ENCODE peak calls at places on chromosomes 5 and 9, in ten cellular contexts. L is vagina, P is spleen, J is endothelial cell of umbilical vein, X is adrenal gland, Z is transverse colon, V is ovary, G is body of pancreas, C is GM12891, E is K562. A is an unnamed sample.
A peak's percentile ranks its signal among the peaks of the same experiment; 100 is the strongest.

GRCh38 chr5:139391570-139392323 is 2.0 kb upstream of the MZB1 start:
- DNase-seq in J (no peak), G (no peak), E (no peak), C (no peak), X (no peak), V (no peak), L (peak; percentile 94), Z (peak; percentile 71), P (no peak), A (peak; percentile 69)

GRCh38 chr9:11708899-11709298 is 984.3 kb upstream of the TYRP1 start:
- DNase-seq in Z (no peak), L (no peak), X (no peak), C (no peak), E (no peak), V (no peak), G (no peak), P (no peak), J (no peak), A (no peak)

GRCh38 chr5:175681975-175682354 is 24.1 kb downstream of the HRH2 start:
- DNase-seq in V (no peak), L (no peak), X (no peak), G (no peak), E (no peak), Z (no peak), C (no peak), P (peak; percentile 42), J (no peak), A (no peak)

GRCh38 chr9:2276296-2276695 is 261.1 kb downstream of the SMARCA2 start:
- DNase-seq in C (no peak), J (no peak), X (no peak), P (no peak), E (no peak), G (no peak), Z (no peak), V (no peak), L (no peak), A (no peak)

GRCh38 chr5:179819296-179820126 is 1.2 kb upstream of the SQSTM1 start:
- DNase-seq in G (peak; percentile 83), J (peak; percentile 83), C (no peak), L (no peak), V (peak; percentile 82), Z (peak; percentile 77), X (peak; percentile 92), E (peak; percentile 86), P (peak; percentile 93), A (peak; percentile 85)

GRCh38 chr5:125004009-125004408 is 257.6 kb upstream of the ZNF608 start:
- DNase-seq in C (no peak), Z (no peak), J (no peak), L (no peak), E (no peak), V (no peak), X (no peak), G (no peak), P (no peak), A (no peak)

GRCh38 chr9:37922391-37923120 is 18.6 kb upstream of the SLC25A51 start:
- DNase-seq in C (no peak), E (no peak), P (peak; percentile 59), V (peak; percentile 17), J (no peak), G (no peak), X (no peak), Z (no peak), L (no peak), A (no peak)

GRCh38 chr5:9455826-9456434 is 89.9 kb downstream of the SEMA5A start:
- DNase-seq in G (no peak), Z (no peak), L (no peak), V (no peak), C (no peak), J (no peak), E (no peak), X (no peak), P (no peak), A (no peak)

GRCh38 chr5:112109331-112109993 is 309.6 kb downstream of the EPB41L4A start:
- DNase-seq in G (peak; percentile 75), J (no peak), E (peak; percentile 1), X (peak; percentile 32), C (no peak), V (peak; percentile 30), Z (no peak), L (no peak), P (no peak), A (no peak)

GRCh38 chr5:30581198-30581925 is 612.1 kb upstream of the CDH6 start:
- DNase-seq in J (no peak), Z (no peak), G (no peak), V (no peak), E (no peak), C (no peak), P (no peak), L (no peak), X (no peak), A (no peak)

GRCh38 chr9:137429974-137430722 is 7.0 kb downstream of the NOXA1 start:
- DNase-seq in Z (peak; percentile 82), J (no peak), V (peak; percentile 68), E (peak; percentile 79), P (peak; percentile 81), L (no peak), C (peak; percentile 79), G (peak; percentile 22), X (no peak), A (no peak)

GRCh38 chr5:52007230-52007858 is 624.1 kb downstream of the ISL1 start:
- DNase-seq in G (no peak), V (no peak), C (no peak), X (no peak), E (peak; percentile 10), L (no peak), Z (no peak), P (no peak), J (peak; percentile 48), A (peak; percentile 1)

GRCh38 chr5:136209346-136209910 is 16.5 kb upstream of the SMIM32 start:
- DNase-seq in G (no peak), X (no peak), C (no peak), Z (no peak), J (no peak), V (no peak), E (no peak), L (no peak), P (peak; percentile 65), A (no peak)

DNA sequence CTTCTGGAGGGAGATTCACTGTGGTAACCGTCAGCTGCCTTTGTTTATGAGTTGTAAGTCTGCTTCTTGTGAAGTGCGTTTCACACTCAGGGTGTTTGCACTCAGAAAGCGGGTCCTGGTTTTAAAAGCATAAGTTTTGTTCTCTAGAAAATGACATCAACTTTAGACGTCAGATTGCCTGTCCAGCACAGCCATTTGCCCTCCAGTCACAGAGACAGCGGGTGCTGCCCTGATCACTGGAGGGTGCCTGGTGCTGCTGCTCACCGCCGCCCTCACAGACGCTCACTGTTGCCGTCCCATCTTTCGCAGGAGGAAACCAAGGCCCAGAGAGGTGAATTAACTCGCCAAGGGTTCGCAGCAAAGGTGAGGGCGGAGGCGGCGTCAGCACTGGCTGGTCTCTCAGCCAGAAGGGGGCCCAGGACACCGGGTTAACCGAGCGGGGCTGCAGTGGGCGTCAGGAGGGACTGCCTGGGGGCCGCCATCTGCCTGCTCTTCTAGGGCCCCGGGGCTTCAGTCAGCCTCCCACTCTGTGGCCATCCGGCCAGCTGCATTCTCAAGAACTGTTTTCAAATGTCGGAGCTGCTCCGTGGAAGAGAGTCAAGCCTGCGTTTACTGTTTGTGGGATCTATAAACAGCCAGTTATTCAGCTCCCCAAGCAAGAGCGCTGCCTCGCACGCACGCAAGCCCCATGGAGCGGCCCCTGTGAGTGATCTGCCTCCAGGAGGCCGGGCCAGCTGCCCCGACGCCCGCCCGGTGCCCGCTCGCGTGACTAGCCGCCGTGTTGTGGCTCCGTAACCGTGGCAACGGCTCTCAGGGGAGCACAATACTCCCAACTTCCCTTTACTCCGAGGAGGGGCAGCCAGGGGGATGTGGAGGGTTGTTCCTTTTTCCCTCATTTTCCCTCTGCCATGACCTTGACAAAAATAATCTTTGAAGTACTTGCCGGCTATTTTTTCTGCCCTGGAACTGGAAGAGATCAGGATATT is 43.4 kb upstream of the EXOC3 start:
- DNase-seq in L (peak; percentile 70), X (peak; percentile 85), P (peak; percentile 95), Z (peak; percentile 71), V (peak; percentile 96), E (no peak), J (peak; percentile 96), C (peak; percentile 77), G (peak; percentile 69), A (no peak)
- TF ChIP-seq POLR2A in L (no peak), X (no peak), P (no peak), Z (peak; percentile 17), V (peak; percentile 5), E (no peak), J (no peak), C (peak; percentile 27), G (no peak), A (no peak)

DNA sequence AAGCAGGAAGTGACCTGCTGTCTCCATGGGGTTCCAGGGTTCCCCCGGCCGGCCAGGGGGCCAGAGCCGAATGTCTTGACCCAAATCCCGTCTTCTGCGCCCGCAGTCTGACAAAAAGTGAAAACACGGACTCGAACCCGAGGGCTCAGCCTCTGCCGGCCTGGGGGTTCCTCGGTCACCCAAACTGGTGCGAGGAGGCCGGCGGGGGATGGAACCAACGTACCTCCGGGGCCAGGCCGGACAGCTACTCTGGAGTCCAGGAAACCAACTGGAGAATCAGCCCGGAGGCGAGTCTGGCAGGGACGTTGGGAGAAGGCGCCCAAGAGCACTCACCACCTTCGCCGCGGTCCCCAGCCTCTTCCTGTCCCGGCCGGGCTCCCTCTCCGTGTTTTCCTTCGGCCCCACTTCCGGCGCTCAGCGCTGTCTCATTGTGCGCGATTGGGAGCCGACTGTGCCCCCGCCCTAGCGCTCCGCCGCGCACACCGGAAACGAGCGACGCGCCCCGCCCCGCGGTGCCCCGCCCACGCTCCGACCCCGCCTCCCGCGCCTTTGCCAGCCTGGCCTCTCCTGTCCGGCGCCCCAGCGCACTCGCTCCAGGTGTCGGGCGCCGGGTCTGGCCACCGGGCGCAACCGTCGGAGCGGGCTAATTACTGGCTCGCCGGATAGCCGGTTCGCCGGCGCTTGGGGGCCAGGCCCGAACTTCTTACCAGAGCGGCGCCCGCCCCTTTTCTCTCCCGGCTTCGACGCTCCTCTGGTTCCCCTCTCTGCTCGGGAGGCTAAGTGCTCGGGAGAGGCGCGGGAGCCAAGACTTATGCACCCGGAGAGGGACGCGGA is at the start of gene TUT7:
- DNase-seq in P (peak; percentile 99), Z (peak; percentile 97), J (peak; percentile 95), V (peak; percentile 98), G (peak; percentile 96), X (peak; percentile 96), C (peak; percentile 84), L (peak; percentile 97), E (peak; percentile 93), A (peak; percentile 96)
- TF ChIP-seq POLR2A in P (peak; percentile 59), Z (peak; percentile 85), J (peak; percentile 82), V (peak; percentile 77), G (peak; percentile 92), X (peak; percentile 88), C (peak; percentile 72), L (peak; percentile 77), E (peak; percentile 73), A (peak; percentile 64)

GRCh38 chr9:78288214-78288892 is 8.6 kb upstream of the PSAT1 start:
- DNase-seq in G (no peak), J (no peak), L (no peak), P (no peak), V (no peak), X (no peak), C (no peak), Z (no peak), E (no peak), A (no peak)
- TF ChIP-seq POLR2A in G (no peak), J (no peak), L (no peak), P (no peak), V (no peak), X (no peak), C (no peak), Z (no peak), E (no peak), A (no peak)

DNA sequence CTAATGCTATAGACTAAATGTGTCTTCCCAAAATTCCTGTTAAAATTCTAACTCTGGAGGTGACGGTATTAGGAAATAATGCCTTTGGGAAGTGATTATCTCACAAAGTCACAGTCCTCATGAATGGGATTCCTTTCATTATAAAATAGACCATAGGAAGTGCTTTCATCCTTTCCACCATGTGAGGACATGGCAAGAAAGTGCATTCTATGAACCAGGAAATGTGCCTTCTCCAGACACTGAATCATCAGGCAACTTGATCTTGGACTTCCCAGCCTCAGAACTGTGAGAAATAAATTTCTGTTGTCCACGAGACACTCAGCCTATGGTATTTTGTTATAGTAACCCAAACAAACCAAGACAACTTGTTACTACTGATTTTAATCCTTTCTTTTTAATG is 582.4 kb upstream of the C9orf72 start:
- DNase-seq in E (no peak), J (peak; percentile 61), P (no peak), G (no peak), C (no peak), L (no peak), Z (no peak), V (no peak), X (no peak), A (no peak)
- TF ChIP-seq POLR2A in E (no peak), J (no peak), P (no peak), G (no peak), C (no peak), L (no peak), Z (no peak), V (no peak), X (no peak), A (no peak)